ENCODE peak calls at places on chromosomes 5 and 9, in five cellular contexts. H is cardiac muscle cell, F is memory B cell, W is HFFc6, R is fibroblast of mammary gland. X is an unnamed sample.

GRCh38 chr5:177317959-177318377 is 6.3 kb upstream of the MXD3 start:
- DNase-seq in W (peak; percentile 70), R (peak; percentile 80), H (peak; percentile 86), F (peak; percentile 61), X (no peak)

GRCh38 chr5:12624776-12625560 is 720.7 kb upstream of the CTNND2 start:
- DNase-seq in W (no peak), H (no peak), R (no peak), F (no peak), X (no peak)

GRCh38 chr9:123456011-123456410 is 100.0 kb downstream of the CRB2 start:
- DNase-seq in H (no peak), R (no peak), W (no peak), F (no peak), X (no peak)

GRCh38 chr9:92770005-92770995 is 5.7 kb upstream of the BICD2 start:
- DNase-seq in R (peak; percentile 25), H (peak; percentile 38), F (peak; percentile 41), W (no peak), X (no peak)

GRCh38 chr5:172543484-172544298 is 89.4 kb upstream of the SH3PXD2B start:
- DNase-seq in R (no peak), F (no peak), W (peak; percentile 21), H (no peak), X (no peak)

GRCh38 chr9:88196456-88196855 is 58.2 kb upstream of the SPATA31C2 start:
- DNase-seq in W (no peak), F (no peak), R (no peak), H (no peak), X (no peak)

GRCh38 chr5:78508231-78508765 is 140.3 kb downstream of the LHFPL2 start:
- DNase-seq in W (peak; percentile 40), R (no peak), F (no peak), H (peak; percentile 50), X (no peak)

GRCh38 chr5:51567636-51568035 is 184.4 kb downstream of the ISL1 start:
- DNase-seq in R (no peak), H (no peak), W (peak; percentile 1), F (no peak), X (no peak)

GRCh38 chr5:74369173-74369572 is 271.4 kb downstream of the ENC1 start:
- DNase-seq in W (no peak), H (no peak), F (no peak), R (no peak), X (no peak)

GRCh38 chr9:72462340-72462739 is 59.1 kb upstream of the TMC1 start:
- DNase-seq in H (peak; percentile 45), R (no peak), W (peak; percentile 50), F (no peak), X (no peak)

GRCh38 chr5:136192526-136193395 is at the start of gene SMIM32:
- DNase-seq in F (no peak), W (no peak), R (no peak), H (peak; percentile 16), X (no peak)

GRCh38 chr5:159099049-159099760 is 511 bp downstream of the EBF1 start:
- DNase-seq in H (peak; percentile 75), R (peak; percentile 38), F (peak; percentile 60), W (peak; percentile 34), X (no peak)

GRCh38 chr9:108996653-108997052 is 16.6 kb downstream of the CTNNAL1 start:
- DNase-seq in H (peak; percentile 25), R (no peak), W (no peak), F (no peak), X (no peak)

GRCh38 chr9:114991861-114992260 is 61.5 kb upstream of the TNFSF8 start:
- DNase-seq in H (no peak), R (no peak), F (no peak), W (no peak), X (no peak)

GRCh38 chr5:143865421-143865820 is 53.5 kb downstream of the HMHB1 start:
- DNase-seq in R (no peak), H (no peak), W (no peak), F (no peak), X (no peak)

GRCh38 chr5:91469517-91470165 is 86.5 kb upstream of the ARRDC3 start:
- DNase-seq in H (no peak), F (no peak), W (no peak), R (peak; percentile 24), X (no peak)

GRCh38 chr9:100700689-100701318 is 122.9 kb downstream of the CAVIN4 start:
- DNase-seq in R (peak; percentile 15), F (no peak), H (peak; percentile 54), W (no peak), X (no peak)

GRCh38 chr5:93403529-93403928 is 177.5 kb downstream of the NR2F1-AS1 start:
- DNase-seq in W (no peak), F (no peak), R (no peak), H (no peak), X (no peak)

GRCh38 chr9:20990867-20991266 is 40.6 kb downstream of the HACD4 start:
- DNase-seq in R (no peak), H (no peak), F (no peak), W (no peak), X (no peak)

GRCh38 chr5:76134646-76135045 is 51.5 kb downstream of the SV2C start:
- DNase-seq in W (no peak), F (no peak), H (no peak), R (no peak), X (no peak)

GRCh38 chr5:66738136-66738535 is 141.9 kb downstream of the MAST4 start:
- DNase-seq in F (no peak), H (no peak), R (no peak), W (no peak), X (no peak)

GRCh38 chr5:115946655-115947054 is 15.6 kb upstream of the LVRN start:
- DNase-seq in H (peak; percentile 37), W (peak; percentile 36), F (no peak), R (peak; percentile 73), X (no peak)

GRCh38 chr5:123425444-123425843 is 2.2 kb upstream of the CEP120 start:
- DNase-seq in H (no peak), R (no peak), W (no peak), F (no peak), X (no peak)

GRCh38 chr9:13279284-13280162 is at the start of gene MPDZ:
- DNase-seq in H (peak; percentile 82), R (peak; percentile 63), F (no peak), W (peak; percentile 46), X (no peak)

GRCh38 chr5:168315991-168316578 is 24.6 kb downstream of the WWC1 start:
- DNase-seq in R (no peak), F (no peak), H (no peak), W (no peak), X (no peak)

GRCh38 chr9:90099262-90099982 is 494.6 kb downstream of the GADD45G start:
- DNase-seq in R (peak; percentile 34), F (no peak), W (no peak), H (peak; percentile 44), X (no peak)

GRCh38 chr9:126375386-126375785 is 48.8 kb downstream of the MVB12B start:
- DNase-seq in R (peak; percentile 32), H (peak; percentile 33), W (no peak), F (no peak), X (no peak)

GRCh38 chr9:124757589-124757988 is 13.5 kb downstream of the NR6A1 start:
- DNase-seq in W (no peak), R (no peak), F (no peak), H (no peak), X (no peak)

GRCh38 chr5:74094096-74094778 is 468.2 kb downstream of the ARHGEF28 start:
- DNase-seq in R (peak; percentile 39), H (peak; percentile 49), F (no peak), W (no peak), X (no peak)

GRCh38 chr9:121328876-121329681 is 41.0 kb downstream of the STOM start:
- DNase-seq in R (no peak), F (no peak), H (no peak), W (no peak), X (no peak)

GRCh38 chr5:137091473-137091872 is 407.7 kb downstream of the SPOCK1 start:
- DNase-seq in F (no peak), W (peak; percentile 11), R (peak; percentile 8), H (peak; percentile 17), X (no peak)

GRCh38 chr9:37752646-37753488 is 738 bp upstream of the TRMT10B start:
- DNase-seq in W (no peak), F (no peak), H (no peak), R (no peak), X (no peak)

GRCh38 chr9:16136961-16137360 is 584.1 kb downstream of the CCDC171 start:
- DNase-seq in W (peak; percentile 47), H (peak; percentile 71), R (peak; percentile 98), F (no peak), X (no peak)

GRCh38 chr5:67617051-67617450 is 420.5 kb upstream of the CD180 start:
- DNase-seq in F (no peak), W (no peak), R (no peak), H (no peak), X (no peak)

GRCh38 chr5:17748196-17748595 is 113.9 kb downstream of the TAF11L14 start:
- DNase-seq in H (no peak), W (no peak), R (no peak), F (no peak), X (no peak)

GRCh38 chr5:98906756-98907355 is 22.0 kb downstream of the CHD1 start:
- DNase-seq in F (no peak), W (no peak), H (no peak), R (peak; percentile 25), X (no peak)

GRCh38 chr5:159850192-159850573 is 66.1 kb upstream of the ADRA1B start:
- DNase-seq in W (peak; percentile 85), R (peak; percentile 90), F (no peak), H (no peak), X (no peak)

GRCh38 chr5:124057161-124057814 is 545.3 kb downstream of the CSNK1G3 start:
- DNase-seq in R (no peak), W (no peak), H (no peak), F (peak; percentile 62), X (no peak)

X was measured in GM18507.